ENCODE peak calls at places on chromosomes 2 and 18, in eight cellular contexts. A, I, O, S, R, C, P and Y are unnamed samples.

GRCh38 chr2:45337396-45337795 is 273.7 kb downstream of the SRBD1 start:
- DNase-seq in A (no peak), I (no peak), O (no peak), S (no peak), R (no peak), C (no peak), P (no peak), Y (peak)

GRCh38 chr2:10328667-10329583 is 26.2 kb downstream of the HPCAL1 start:
- DNase-seq in A (no peak), I (no peak), O (no peak), S (no peak), R (no peak), C (no peak), P (no peak), Y (no peak)

GRCh38 chr2:74599676-74600075 is 45.2 kb downstream of the DOK1 start:
- DNase-seq in A (no peak), I (no peak), O (no peak), S (no peak), R (no peak), C (no peak), P (no peak), Y (no peak)

GRCh38 chr2:20377738-20378137 is 27.1 kb upstream of the PUM2 start:
- DNase-seq in A (no peak), I (no peak), O (no peak), S (no peak), R (no peak), C (no peak), P (no peak), Y (no peak)

GRCh38 chr2:134453973-134454372 is 200.1 kb downstream of the MGAT5 start:
- DNase-seq in A (no peak), I (peak), O (no peak), S (no peak), R (no peak), C (no peak), P (no peak), Y (no peak)

GRCh38 chr2:160368988-160369935 is 124.3 kb downstream of the RBMS1 start:
- DNase-seq in A (no peak), I (no peak), O (peak), S (peak), R (no peak), C (peak), P (no peak), Y (peak)

GRCh38 chr2:105886029-105886454 is 141.3 kb downstream of the NCK2 start:
- DNase-seq in A (no peak), I (no peak), O (peak), S (peak), R (no peak), C (peak), P (no peak), Y (peak)

GRCh38 chr2:227230151-227230550 is 65.7 kb downstream of the COL4A3 start:
- DNase-seq in A (no peak), I (no peak), O (no peak), S (no peak), R (no peak), C (no peak), P (no peak), Y (no peak)

GRCh38 chr2:85011747-85012146 is 40.8 kb downstream of the KCMF1 start:
- DNase-seq in A (no peak), I (no peak), O (no peak), S (no peak), R (no peak), C (no peak), P (no peak), Y (no peak)

GRCh38 chr2:25257032-25257455 is 84.7 kb downstream of the DNMT3A start:
- DNase-seq in A (no peak), I (no peak), O (peak), S (peak), R (no peak), C (no peak), P (no peak), Y (no peak)

GRCh38 chr2:36677386-36677785 is 19.1 kb upstream of the VIT start:
- DNase-seq in A (no peak), I (no peak), O (peak), S (no peak), R (no peak), C (no peak), P (no peak), Y (no peak)

GRCh38 chr2:29921560-29921915 is at the start of gene ALK:
- DNase-seq in A (peak), I (peak), O (peak), S (peak), R (peak), C (peak), P (peak), Y (peak)

GRCh38 chr2:43170733-43171101 is 55.7 kb downstream of the ZFP36L2 start:
- DNase-seq in A (no peak), I (no peak), O (no peak), S (no peak), R (peak), C (no peak), P (no peak), Y (no peak)

GRCh38 chr18:11872479-11873136 is 21.4 kb downstream of the CHMP1B start:
- DNase-seq in A (no peak), I (no peak), O (peak), S (no peak), R (no peak), C (peak), P (no peak), Y (no peak)

GRCh38 chr2:129877795-129878775 is 101.4 kb upstream of the RAB6C start:
- DNase-seq in A (peak), I (no peak), O (peak), S (peak), R (peak), C (peak), P (peak), Y (peak)

GRCh38 chr2:49770919-49771318 is 616.6 kb upstream of the FSHR start:
- DNase-seq in A (peak), I (no peak), O (no peak), S (no peak), R (peak), C (peak), P (no peak), Y (peak)

GRCh38 chr18:45004531-45004930 is 323.8 kb downstream of the SETBP1 start:
- DNase-seq in A (no peak), I (no peak), O (no peak), S (peak), R (no peak), C (peak), P (no peak), Y (no peak)

GRCh38 chr2:203804070-203804469 is 63.5 kb upstream of the CTLA4 start:
- DNase-seq in A (peak), I (no peak), O (peak), S (peak), R (no peak), C (peak), P (no peak), Y (peak)

GRCh38 chr18:58674863-58675472 is 3.7 kb downstream of the MALT1 start:
- DNase-seq in A (no peak), I (no peak), O (peak), S (peak), R (no peak), C (peak), P (no peak), Y (no peak)

GRCh38 chr2:224650815-224651439 is 65.2 kb downstream of the CCDC195 start:
- DNase-seq in A (no peak), I (no peak), O (peak), S (peak), R (no peak), C (peak), P (no peak), Y (peak)

GRCh38 chr18:63440219-63440618 is 17.9 kb upstream of the VPS4B start:
- DNase-seq in A (peak), I (no peak), O (no peak), S (peak), R (no peak), C (peak), P (no peak), Y (peak)

GRCh38 chr18:48263421-48263820 is 145.8 kb downstream of the ZBTB7C start:
- DNase-seq in A (no peak), I (no peak), O (no peak), S (no peak), R (no peak), C (no peak), P (no peak), Y (no peak)

GRCh38 chr2:200158586-200159365 is 147.7 kb upstream of the SPATS2L start:
- DNase-seq in A (no peak), I (no peak), O (no peak), S (no peak), R (no peak), C (no peak), P (no peak), Y (no peak)

GRCh38 chr2:232085826-232086425 is 124.4 kb downstream of the DIS3L2 start:
- DNase-seq in A (no peak), I (no peak), O (peak), S (peak), R (no peak), C (peak), P (no peak), Y (no peak)

GRCh38 chr2:191352536-191352935 is 107.3 kb downstream of the MYO1B start:
- DNase-seq in A (no peak), I (no peak), O (peak), S (peak), R (no peak), C (peak), P (no peak), Y (peak)

GRCh38 chr2:164661349-164661748 is 40.1 kb upstream of the GRB14 start:
- DNase-seq in A (no peak), I (no peak), O (peak), S (peak), R (no peak), C (peak), P (no peak), Y (peak)

GRCh38 chr2:17257194-17257909 is 260.9 kb downstream of the RAD51AP2 start:
- DNase-seq in A (no peak), I (no peak), O (peak), S (peak), R (no peak), C (peak), P (no peak), Y (no peak)

GRCh38 chr2:129484999-129485398 is 494.5 kb upstream of the RAB6C start:
- DNase-seq in A (no peak), I (no peak), O (no peak), S (no peak), R (no peak), C (no peak), P (no peak), Y (no peak)

DNA sequence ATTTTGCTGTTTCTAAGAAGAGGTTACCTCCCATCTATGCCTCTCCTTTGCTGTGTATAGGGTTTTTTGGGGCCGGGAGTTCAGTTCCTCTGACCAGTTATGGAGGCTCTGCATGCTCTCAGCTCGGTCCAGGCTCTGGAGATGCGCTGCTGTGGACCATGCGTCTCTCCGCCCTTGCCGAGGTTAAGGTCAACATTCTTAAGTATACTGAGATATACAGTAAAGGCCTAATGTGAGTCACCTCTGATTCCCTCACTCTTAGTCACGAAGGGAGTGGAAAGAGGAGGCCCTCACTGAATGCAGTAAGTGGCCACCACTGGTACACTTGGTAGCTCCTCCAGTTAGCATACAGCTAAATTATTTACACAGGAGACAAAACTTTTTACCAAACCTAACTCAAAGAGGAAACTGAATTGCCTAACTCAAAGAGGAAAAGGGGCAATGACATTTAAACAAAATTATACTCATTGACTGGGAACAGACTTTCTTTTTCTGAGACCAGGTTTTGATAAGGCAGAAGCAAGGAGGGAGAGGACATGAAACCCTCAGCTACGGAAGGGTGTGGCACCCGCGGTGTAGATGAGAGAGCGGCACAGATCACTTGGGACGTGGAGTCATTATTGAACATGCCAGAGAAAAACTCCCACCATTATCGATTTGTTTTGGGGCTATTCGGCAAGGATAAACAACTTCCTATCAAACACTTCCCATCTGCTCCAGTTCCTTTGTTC is 98.7 kb downstream of the COPS8 start:
- DNase-seq in A (no peak), I (no peak), O (peak), S (peak), R (no peak), C (peak), P (no peak), Y (peak)
- H3K4me3 ChIP-seq in A (no peak), I (no peak), O (no peak), S (no peak), R (no peak), C (no peak), P (no peak), Y (no peak)

GRCh38 chr2:38748391-38748790 is 2.8 kb downstream of the SRSF7 start:
- DNase-seq in A (no peak), I (no peak), O (no peak), S (no peak), R (no peak), C (no peak), P (no peak), Y (no peak)
- H3K4me3 ChIP-seq in A (no peak), I (no peak), O (no peak), S (no peak), R (no peak), C (no peak), P (no peak), Y (no peak)

DNA sequence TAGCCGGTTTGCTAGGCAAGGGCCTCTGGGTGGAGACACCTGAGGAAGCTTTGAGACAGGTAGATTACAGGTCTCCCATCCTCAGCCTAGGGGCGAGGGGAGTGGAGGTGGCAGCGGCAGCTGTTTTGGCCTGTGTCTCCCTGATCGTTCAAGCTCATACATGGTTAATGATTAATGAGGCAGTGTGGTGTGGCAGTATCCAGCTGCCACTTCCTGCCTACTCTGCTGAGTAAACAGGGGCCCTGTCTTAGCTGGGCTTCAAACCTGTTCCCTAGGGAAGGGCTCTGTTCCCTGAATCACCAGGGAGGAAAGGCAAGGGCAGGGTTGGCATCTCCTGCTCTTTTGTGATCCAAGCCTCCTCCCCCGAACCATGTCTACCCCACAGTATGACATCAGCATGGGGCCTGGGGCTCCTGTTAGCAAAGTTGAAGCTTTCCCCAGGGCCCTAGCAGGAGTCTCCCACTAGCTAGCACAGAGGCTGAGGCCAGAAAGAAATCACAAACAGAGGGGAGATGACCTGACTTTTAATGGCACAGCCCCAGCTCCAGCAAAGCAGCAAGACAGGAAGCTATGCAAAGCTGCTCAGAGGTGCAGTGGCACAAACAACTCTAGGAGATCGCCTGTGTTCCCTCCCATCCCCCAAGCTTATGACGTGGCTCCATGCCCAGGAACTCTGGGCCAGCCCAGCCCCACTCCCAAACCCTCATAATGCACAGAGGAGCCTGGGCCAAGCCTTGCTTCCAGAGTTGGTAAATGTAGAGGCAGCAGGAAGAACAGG is 3.7 kb upstream of the TUBA4B start:
- DNase-seq in A (peak), I (peak), O (peak), S (peak), R (peak), C (peak), P (peak), Y (peak)
- H3K4me3 ChIP-seq in A (no peak), I (peak), O (no peak), S (no peak), R (no peak), C (peak), P (no peak), Y (no peak)

GRCh38 chr2:121019073-121019472 is 265.9 kb downstream of the TFCP2L1 start:
- DNase-seq in A (peak), I (no peak), O (peak), S (peak), R (no peak), C (no peak), P (no peak), Y (no peak)
- H3K4me3 ChIP-seq in A (no peak), I (no peak), O (peak), S (no peak), R (no peak), C (no peak), P (no peak), Y (no peak)

DNA sequence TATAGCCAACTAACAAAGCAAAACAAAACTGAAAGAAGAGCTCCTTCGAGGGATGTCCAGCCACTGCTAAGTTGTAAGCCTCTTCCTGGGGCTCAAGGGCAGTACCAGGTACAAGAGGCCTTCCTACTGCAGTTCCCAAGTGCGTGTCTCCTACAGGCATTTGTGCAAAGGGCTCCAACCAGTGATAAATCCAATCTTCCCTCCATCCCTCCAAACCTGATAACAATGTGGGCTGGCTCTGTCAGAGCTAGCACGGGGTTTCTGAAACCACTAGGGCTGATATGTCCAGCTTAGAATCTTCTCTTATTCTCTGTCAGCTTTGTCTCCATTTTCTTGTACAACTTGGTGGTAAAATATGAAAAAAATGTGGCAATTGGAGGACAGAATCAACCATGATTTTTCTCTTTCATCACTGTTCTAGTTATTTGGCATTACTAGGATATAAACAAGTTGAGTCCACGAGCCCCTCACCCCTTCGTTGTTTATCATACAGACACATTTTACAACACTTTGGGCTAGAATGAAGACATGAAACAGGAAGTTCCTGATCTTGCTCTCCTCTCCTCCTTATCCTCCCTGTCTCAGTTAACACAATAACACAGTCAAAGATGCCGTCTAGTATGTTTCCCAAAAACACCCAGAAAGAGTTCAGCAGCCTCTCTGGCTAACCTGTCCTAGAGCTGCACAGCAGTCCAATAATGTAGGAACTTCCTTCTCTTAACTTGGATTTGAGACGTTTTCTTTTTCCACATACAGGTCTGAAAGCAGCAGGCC is 35.4 kb upstream of the WIPF1 start:
- DNase-seq in A (no peak), I (no peak), O (peak), S (no peak), R (no peak), C (peak), P (no peak), Y (peak)
- H3K4me3 ChIP-seq in A (peak), I (peak), O (no peak), S (no peak), R (no peak), C (peak), P (no peak), Y (no peak)

GRCh38 chr18:76620326-76620813 is 125.3 kb upstream of the ZNF516 start:
- DNase-seq in A (peak), I (no peak), O (peak), S (peak), R (peak), C (peak), P (peak), Y (peak)
- H3K4me3 ChIP-seq in A (peak), I (peak), O (peak), S (peak), R (no peak), C (peak), P (no peak), Y (peak)

GRCh38 chr18:57052759-57053158 is 94.1 kb upstream of the BOD1L2 start:
- DNase-seq in A (no peak), I (peak), O (no peak), S (no peak), R (peak), C (no peak), P (no peak), Y (no peak)
- H3K4me3 ChIP-seq in A (no peak), I (no peak), O (no peak), S (no peak), R (no peak), C (no peak), P (no peak), Y (no peak)

GRCh38 chr2:176139621-176140020 is 10.1 kb downstream of the HOXD8 start:
- DNase-seq in A (no peak), I (no peak), O (no peak), S (no peak), R (no peak), C (peak), P (peak), Y (peak)
- H3K4me3 ChIP-seq in A (no peak), I (no peak), O (no peak), S (no peak), R (no peak), C (peak), P (no peak), Y (peak)

DNA sequence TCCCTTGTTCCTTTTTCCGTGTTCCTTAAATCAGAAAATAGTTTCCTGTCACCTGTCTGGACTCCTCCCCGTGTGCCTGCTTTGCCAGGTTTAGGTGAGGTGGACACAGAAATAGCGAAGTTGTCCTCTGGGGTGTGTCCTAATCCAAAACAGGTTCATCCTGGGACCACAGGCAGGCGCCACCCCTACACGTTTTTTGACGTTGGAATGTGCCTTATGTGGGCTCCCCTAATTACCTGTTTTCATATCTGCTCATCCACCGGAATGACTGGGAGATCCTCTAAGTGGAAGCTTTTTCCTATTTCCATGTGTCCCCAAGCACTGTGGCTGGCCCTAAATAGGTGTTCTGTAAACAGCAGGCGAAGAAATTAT is 49.0 kb upstream of the PAIP2B start:
- DNase-seq in A (no peak), I (no peak), O (no peak), S (no peak), R (no peak), C (no peak), P (no peak), Y (no peak)
- H3K4me3 ChIP-seq in A (peak), I (peak), O (no peak), S (no peak), R (no peak), C (peak), P (no peak), Y (peak)